ENCODE peak calls at places on chromosomes 7 and 10, in four cellular contexts. One of them, this sample, is unnamed.

GRCh38 chr7:84912993-84913635 is 273.7 kb downstream of the SEMA3D start:
- DNase-seq in epithelial cell of prostate: no peak
- DNase-seq in upper lobe of right lung: no peak
- DNase-seq in psoas muscle: no peak
- DNase-seq in this sample: no peak

GRCh38 chr7:33447980-33448379 is 318.6 kb downstream of the BBS9 start:
- DNase-seq in epithelial cell of prostate: no peak
- DNase-seq in upper lobe of right lung: no peak
- DNase-seq in psoas muscle: no peak
- DNase-seq in this sample: no peak

GRCh38 chr7:129271500-129272355 is 46.9 kb downstream of the AHCYL2 start:
- DNase-seq in upper lobe of right lung: no peak
- DNase-seq in psoas muscle: no peak
- DNase-seq in epithelial cell of prostate: no peak
- DNase-seq in this sample: no peak

GRCh38 chr10:113661332-113661731 is 2.5 kb downstream of the NRAP start:
- DNase-seq in epithelial cell of prostate: no peak
- DNase-seq in psoas muscle: no peak
- DNase-seq in upper lobe of right lung: no peak
- DNase-seq in this sample: no peak

GRCh38 chr7:6651866-6652445 is 14.8 kb downstream of the ZNF316 start:
- DNase-seq in epithelial cell of prostate: no peak
- DNase-seq in upper lobe of right lung: peak; percentile 59
- DNase-seq in psoas muscle: no peak
- DNase-seq in this sample: no peak

GRCh38 chr7:134741901-134742635 is 37.4 kb upstream of the CALD1 start:
- DNase-seq in epithelial cell of prostate: no peak
- DNase-seq in upper lobe of right lung: no peak
- DNase-seq in psoas muscle: peak; percentile 55
- DNase-seq in this sample: no peak

GRCh38 chr7:128913856-128914565 is 3.5 kb upstream of the KCP start:
- DNase-seq in epithelial cell of prostate: no peak
- DNase-seq in upper lobe of right lung: peak; percentile 59
- DNase-seq in psoas muscle: no peak
- DNase-seq in this sample: no peak

GRCh38 chr7:73768661-73769480 is 1.2 kb downstream of the CLDN3 start:
- DNase-seq in upper lobe of right lung: no peak
- DNase-seq in epithelial cell of prostate: no peak
- DNase-seq in psoas muscle: peak; percentile 39
- DNase-seq in this sample: peak; percentile 64

GRCh38 chr10:20993387-20994170 is 96.5 kb upstream of the NEBL start:
- DNase-seq in upper lobe of right lung: no peak
- DNase-seq in psoas muscle: no peak
- DNase-seq in epithelial cell of prostate: peak; percentile 10
- DNase-seq in this sample: no peak

GRCh38 chr10:133422223-133422820 is 2.1 kb downstream of the SPRN start:
- DNase-seq in epithelial cell of prostate: no peak
- DNase-seq in upper lobe of right lung: no peak
- DNase-seq in psoas muscle: no peak
- DNase-seq in this sample: no peak

GRCh38 chr7:148838905-148839304 is 45.2 kb downstream of the EZH2 start:
- DNase-seq in epithelial cell of prostate: no peak
- DNase-seq in upper lobe of right lung: no peak
- DNase-seq in psoas muscle: no peak
- DNase-seq in this sample: no peak

GRCh38 chr10:78948616-78949015 is 120.2 kb upstream of the ZMIZ1 start:
- DNase-seq in epithelial cell of prostate: no peak
- DNase-seq in psoas muscle: no peak
- DNase-seq in upper lobe of right lung: no peak
- DNase-seq in this sample: no peak

GRCh38 chr10:20004087-20004523 is 187.9 kb downstream of the PLXDC2 start:
- DNase-seq in epithelial cell of prostate: no peak
- DNase-seq in upper lobe of right lung: peak; percentile 74
- DNase-seq in psoas muscle: peak; percentile 60
- DNase-seq in this sample: no peak

GRCh38 chr10:69645296-69645665 is 15.2 kb downstream of the FAM241B start:
- DNase-seq in upper lobe of right lung: peak; percentile 40
- DNase-seq in epithelial cell of prostate: no peak
- DNase-seq in psoas muscle: peak; percentile 10
- DNase-seq in this sample: peak; percentile 46

GRCh38 chr7:12685550-12685949 is 1.9 kb upstream of the ARL4A start:
- DNase-seq in epithelial cell of prostate: no peak
- DNase-seq in upper lobe of right lung: no peak
- DNase-seq in psoas muscle: no peak
- DNase-seq in this sample: no peak

GRCh38 chr7:25832926-25833325 is 319.1 kb upstream of the NFE2L3 start:
- DNase-seq in upper lobe of right lung: no peak
- DNase-seq in psoas muscle: no peak
- DNase-seq in epithelial cell of prostate: no peak
- DNase-seq in this sample: no peak

GRCh38 chr10:113780681-113781250 is 29.3 kb downstream of the PLEKHS1 start:
- DNase-seq in upper lobe of right lung: no peak
- DNase-seq in epithelial cell of prostate: no peak
- DNase-seq in psoas muscle: no peak
- DNase-seq in this sample: no peak

GRCh38 chr7:15015545-15016314 is 113.2 kb upstream of the DGKB start:
- DNase-seq in psoas muscle: no peak
- DNase-seq in epithelial cell of prostate: peak; percentile 73
- DNase-seq in upper lobe of right lung: no peak
- DNase-seq in this sample: peak; percentile 71

GRCh38 chr7:52502281-52502680 is 533.2 kb upstream of the POM121L12 start:
- DNase-seq in psoas muscle: no peak
- DNase-seq in upper lobe of right lung: no peak
- DNase-seq in epithelial cell of prostate: no peak
- DNase-seq in this sample: no peak

GRCh38 chr10:51667992-51668689 is 31.3 kb downstream of the CSTF2T start:
- DNase-seq in upper lobe of right lung: no peak
- DNase-seq in psoas muscle: no peak
- DNase-seq in epithelial cell of prostate: no peak
- DNase-seq in this sample: no peak

GRCh38 chr7:103766630-103767029 is 222.8 kb downstream of the RELN start:
- DNase-seq in upper lobe of right lung: no peak
- DNase-seq in epithelial cell of prostate: no peak
- DNase-seq in psoas muscle: no peak
- DNase-seq in this sample: no peak

GRCh38 chr10:123021517-123021916 is 12.7 kb downstream of the ACADSB start:
- DNase-seq in epithelial cell of prostate: no peak
- DNase-seq in psoas muscle: no peak
- DNase-seq in upper lobe of right lung: no peak
- DNase-seq in this sample: no peak

GRCh38 chr10:17444062-17444714 is 10.2 kb downstream of the ST8SIA6 start:
- DNase-seq in upper lobe of right lung: no peak
- DNase-seq in psoas muscle: no peak
- DNase-seq in epithelial cell of prostate: peak; percentile 41
- DNase-seq in this sample: no peak

GRCh38 chr10:3330687-3331086 is 158.1 kb upstream of the PITRM1 start:
- DNase-seq in upper lobe of right lung: peak; percentile 76
- DNase-seq in psoas muscle: peak; percentile 59
- DNase-seq in epithelial cell of prostate: peak; percentile 60
- DNase-seq in this sample: no peak

GRCh38 chr10:94902570-94902969 is 35.9 kb upstream of the CYP2C9 start:
- DNase-seq in psoas muscle: no peak
- DNase-seq in upper lobe of right lung: no peak
- DNase-seq in epithelial cell of prostate: peak; percentile 41
- DNase-seq in this sample: no peak

GRCh38 chr7:1432411-1433082 is 26.7 kb downstream of the MICALL2 start:
- DNase-seq in psoas muscle: peak; percentile 85
- DNase-seq in epithelial cell of prostate: no peak
- DNase-seq in upper lobe of right lung: peak; percentile 86
- DNase-seq in this sample: no peak

GRCh38 chr7:45082031-45082830 is 6.5 kb downstream of the NACAD start:
- DNase-seq in psoas muscle: peak; percentile 50
- DNase-seq in epithelial cell of prostate: no peak
- DNase-seq in upper lobe of right lung: peak; percentile 58
- DNase-seq in this sample: peak; percentile 71

GRCh38 chr10:33880291-33880690 is 545.8 kb upstream of the NRP1 start:
- DNase-seq in epithelial cell of prostate: peak; percentile 20
- DNase-seq in upper lobe of right lung: no peak
- DNase-seq in psoas muscle: no peak
- DNase-seq in this sample: no peak

GRCh38 chr10:37566336-37566735 is 291.1 kb downstream of the ZNF248 start:
- DNase-seq in psoas muscle: no peak
- DNase-seq in epithelial cell of prostate: no peak
- DNase-seq in upper lobe of right lung: no peak
- DNase-seq in this sample: no peak

GRCh38 chr7:43872401-43873165 is 3.3 kb upstream of the MRPS24 start:
- DNase-seq in psoas muscle: peak; percentile 80
- DNase-seq in upper lobe of right lung: no peak
- DNase-seq in epithelial cell of prostate: peak; percentile 54
- DNase-seq in this sample: no peak
- H3K27ac ChIP-seq in psoas muscle: peak overlapping the region; percentile 86
- H3K27ac ChIP-seq in upper lobe of right lung: no peak overlapping the region
- H3K27ac ChIP-seq in epithelial cell of prostate: peak overlapping the region; percentile 65
- H3K27ac ChIP-seq in this sample: no peak overlapping the region

DNA sequence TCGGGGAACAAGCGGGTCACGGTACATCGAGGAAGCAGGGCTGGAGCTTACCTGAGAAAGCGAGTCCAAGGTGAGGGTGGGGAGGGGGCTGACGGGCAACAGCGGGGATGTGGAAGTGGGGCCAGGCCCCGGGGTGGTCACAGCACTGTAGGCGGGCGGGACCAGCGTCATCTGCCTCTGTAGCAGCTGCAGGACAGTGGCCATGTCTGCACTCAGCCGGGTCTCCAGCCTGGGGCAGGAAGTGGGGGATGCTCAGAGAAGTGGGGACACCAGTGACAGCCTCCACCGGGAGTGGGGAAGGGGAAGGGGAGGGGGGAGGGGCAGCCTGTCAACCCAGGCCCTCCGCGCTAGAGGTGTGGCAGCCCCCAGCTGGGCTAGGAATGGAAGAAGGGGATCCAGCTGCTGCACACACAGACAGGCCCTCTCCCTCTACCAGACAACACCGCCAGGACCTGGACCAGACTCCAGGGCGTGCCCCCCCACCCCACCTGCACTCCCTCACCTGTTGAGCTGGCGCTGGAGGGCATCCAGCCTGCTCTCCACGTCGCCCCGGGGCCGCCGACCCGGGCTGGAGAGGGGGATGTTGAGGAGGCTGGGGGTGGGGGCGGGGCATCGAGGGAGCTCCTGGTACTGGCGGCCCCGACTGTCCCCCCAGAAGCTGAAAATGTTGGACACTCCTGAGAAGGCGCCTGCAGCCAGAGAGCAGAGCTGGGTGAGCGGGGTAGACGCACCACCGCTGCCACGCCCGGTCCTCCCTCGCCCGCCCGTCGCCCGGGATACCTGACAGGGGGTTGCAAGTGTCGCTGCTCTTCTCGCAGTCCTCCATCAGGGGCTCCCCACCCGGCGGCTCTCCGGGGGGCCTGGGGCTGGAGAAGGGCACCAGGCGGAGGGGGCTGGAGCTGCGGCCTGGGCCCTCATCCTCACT is 31.0 kb downstream of the KCNH2 start:
- DNase-seq in epithelial cell of prostate: no peak
- DNase-seq in psoas muscle: peak; percentile 38
- DNase-seq in upper lobe of right lung: peak; percentile 62
- DNase-seq in this sample: peak; percentile 73
- H3K27ac ChIP-seq in epithelial cell of prostate: no peak overlapping the region
- H3K27ac ChIP-seq in psoas muscle: no peak overlapping the region
- H3K27ac ChIP-seq in upper lobe of right lung: no peak overlapping the region
- H3K27ac ChIP-seq in this sample: no peak overlapping the region

DNA sequence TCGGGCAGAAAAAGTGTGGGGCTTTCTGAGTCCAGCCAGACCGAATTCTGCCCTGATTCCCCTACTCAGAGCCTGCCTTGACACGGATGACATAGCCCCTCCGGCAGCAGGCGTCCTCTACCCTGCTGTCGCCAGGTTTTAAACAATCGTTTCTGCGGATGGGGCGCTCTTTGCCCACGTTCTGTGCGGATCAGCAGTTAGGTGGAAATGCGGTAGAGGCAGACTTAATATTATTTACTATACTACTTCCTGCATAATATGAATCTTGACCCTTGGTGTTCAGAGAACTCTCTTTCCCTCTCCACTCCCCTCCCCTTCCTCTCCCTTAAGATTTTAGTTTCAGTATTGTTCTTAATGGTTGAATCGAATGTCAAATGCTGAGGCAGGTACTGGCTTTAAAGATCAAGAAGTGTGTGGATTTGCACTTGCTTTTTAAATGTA is 2.4 kb downstream of the GATA3 start:
- DNase-seq in psoas muscle: peak; percentile 39
- DNase-seq in epithelial cell of prostate: no peak
- DNase-seq in upper lobe of right lung: no peak
- DNase-seq in this sample: peak; percentile 64
- H3K27ac ChIP-seq in psoas muscle: peak overlapping the region; percentile 41
- H3K27ac ChIP-seq in epithelial cell of prostate: peak overlapping the region; percentile 92
- H3K27ac ChIP-seq in upper lobe of right lung: peak overlapping the region; percentile 65
- H3K27ac ChIP-seq in this sample: peak overlapping the region; percentile 82

DNA sequence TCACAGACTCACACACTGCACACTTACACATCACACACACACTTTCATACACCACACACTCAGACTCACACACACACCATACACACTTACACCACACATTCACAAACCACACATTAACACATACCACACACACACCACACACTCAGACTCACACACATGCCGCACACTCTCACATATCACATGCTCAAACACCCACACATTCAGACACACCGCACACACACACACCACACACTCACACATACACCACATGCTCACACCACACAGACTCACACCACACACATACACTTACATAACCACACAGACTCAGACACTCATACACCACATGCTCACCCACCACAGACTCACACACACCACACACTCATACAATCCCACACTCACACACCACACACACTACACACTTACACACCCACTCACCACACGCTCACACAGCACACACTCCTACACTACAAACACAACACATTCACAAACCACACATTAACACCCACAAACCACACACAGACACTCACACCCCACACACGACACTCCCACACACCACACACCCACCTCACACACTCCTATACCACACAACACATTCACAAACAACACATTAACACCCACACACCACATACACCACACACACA is 125.4 kb downstream of the EVX1 start:
- DNase-seq in epithelial cell of prostate: no peak
- DNase-seq in psoas muscle: no peak
- DNase-seq in upper lobe of right lung: no peak
- DNase-seq in this sample: no peak
- H3K27ac ChIP-seq in epithelial cell of prostate: no peak overlapping the region
- H3K27ac ChIP-seq in psoas muscle: no peak overlapping the region
- H3K27ac ChIP-seq in upper lobe of right lung: no peak overlapping the region
- H3K27ac ChIP-seq in this sample: no peak overlapping the region

GRCh38 chr7:131683536-131684125 is 127.2 kb upstream of the PODXL start:
- DNase-seq in upper lobe of right lung: no peak
- DNase-seq in psoas muscle: no peak
- DNase-seq in epithelial cell of prostate: no peak
- DNase-seq in this sample: no peak
- H3K27ac ChIP-seq in upper lobe of right lung: no peak overlapping the region
- H3K27ac ChIP-seq in psoas muscle: no peak overlapping the region
- H3K27ac ChIP-seq in epithelial cell of prostate: no peak overlapping the region
- H3K27ac ChIP-seq in this sample: no peak overlapping the region

GRCh38 chr7:150374026-150374425 is 5.1 kb upstream of the ZNF775 start:
- DNase-seq in upper lobe of right lung: peak; percentile 34
- DNase-seq in epithelial cell of prostate: no peak
- DNase-seq in psoas muscle: no peak
- DNase-seq in this sample: no peak
- H3K27ac ChIP-seq in upper lobe of right lung: no peak overlapping the region
- H3K27ac ChIP-seq in epithelial cell of prostate: no peak overlapping the region
- H3K27ac ChIP-seq in psoas muscle: peak overlapping the region; percentile 60
- H3K27ac ChIP-seq in this sample: no peak overlapping the region

This sample was measured in kidney.